ENCODE peak calls at places on chromosomes 3 and 15, in four cellular contexts. Y is IMR-90, E is body of pancreas, X is upper lobe of left lung. N is an unnamed sample.

GRCh38 chr3:186664119-186664495 is 1.7 kb upstream of the HRG start:
- DNase-seq in Y (no peak), E (no peak), X (no peak), N (no peak)

GRCh38 chr15:48283361-48284157 is 47.7 kb upstream of the DUT start:
- DNase-seq in Y (no peak), E (no peak), X (no peak), N (no peak)

GRCh38 chr15:64264511-64264910 is 91.5 kb downstream of the CSNK1G1 start:
- DNase-seq in Y (no peak), E (no peak), X (no peak), N (no peak)

GRCh38 chr3:20194793-20195460 is 8.9 kb upstream of the SGO1 start:
- DNase-seq in Y (peak; percentile 8), E (no peak), X (no peak), N (no peak)

GRCh38 chr3:166889241-166889640 is 490.9 kb downstream of the ZBBX start:
- DNase-seq in Y (no peak), E (no peak), X (no peak), N (no peak)

GRCh38 chr3:101381809-101382208 is 61.4 kb upstream of the IMPG2 start:
- DNase-seq in Y (peak; percentile 58), E (no peak), X (no peak), N (no peak)

GRCh38 chr3:82467051-82467450 is 705.6 kb upstream of the GBE1 start:
- DNase-seq in Y (no peak), E (no peak), X (no peak), N (no peak)

GRCh38 chr3:155093261-155093660 is 13.1 kb downstream of the MME start:
- DNase-seq in Y (no peak), E (peak; percentile 59), X (no peak), N (no peak)

GRCh38 chr15:48592929-48593328 is 52.6 kb downstream of the FBN1 start:
- DNase-seq in Y (no peak), E (no peak), X (no peak), N (no peak)

GRCh38 chr3:25372167-25372566 is 55.9 kb upstream of the RARB start:
- DNase-seq in Y (no peak), E (no peak), X (no peak), N (no peak)

GRCh38 chr15:59352683-59353082 is 20.0 kb downstream of the MYO1E start:
- DNase-seq in Y (no peak), E (no peak), X (no peak), N (no peak)

GRCh38 chr3:162224736-162225135 is 728.1 kb downstream of the OTOL1 start:
- DNase-seq in Y (peak; percentile 22), E (no peak), X (no peak), N (no peak)

GRCh38 chr3:66220602-66221377 is at the start of gene SLC25A26:
- DNase-seq in Y (peak; percentile 95), E (peak; percentile 96), X (peak; percentile 97), N (peak; percentile 89)
- TF ChIP-seq POLR2A in Y (peak; percentile 89), E (peak; percentile 60), X (peak; percentile 69), N (peak; percentile 28)

GRCh38 chr3:7487763-7488162 is 626.8 kb downstream of the GRM7 start:
- DNase-seq in Y (no peak), E (no peak), X (no peak), N (no peak)
- H3K9me3 ChIP-seq in Y (peaks cover 12% of the 10 kb centered on the region), E (no peaks in the 10 kb centered on the region), X (no peaks in the 10 kb centered on the region), N (no peaks in the 10 kb centered on the region)

DNA sequence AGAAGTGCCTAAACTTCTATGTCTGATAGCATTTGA is at the start of gene TP63:
- DNase-seq in Y (no peak), E (no peak), X (no peak), N (no peak)
- H3K27ac ChIP-seq in Y (no peak within 1 kb of the TSS), E (no peak within 1 kb of the TSS), X (no peak within 1 kb of the TSS), N (peak within 1 kb of the TSS; percentile 29)

GRCh38 chr3:17742837-17743659 is 617 bp upstream of the TBC1D5 start:
- DNase-seq in Y (peak; percentile 98), E (peak; percentile 98), X (no peak), N (peak; percentile 88)
- TF ChIP-seq POLR2A in Y (no peak), E (no peak), X (no peak), N (no peak)

GRCh38 chr3:127493924-127494646 is 96.4 kb downstream of the TPRA1 start:
- DNase-seq in Y (no peak), E (no peak), X (no peak), N (no peak)

GRCh38 chr3:127495821-127496220 is 94.7 kb downstream of the TPRA1 start:
- DNase-seq in Y (no peak), E (no peak), X (no peak), N (no peak)

GRCh38 chr3:127497166-127497565 is 93.4 kb downstream of the TPRA1 start:
- DNase-seq in Y (no peak), E (no peak), X (no peak), N (no peak)

GRCh38 chr3:127492426-127492825 is 98.1 kb downstream of the TPRA1 start:
- DNase-seq in Y (no peak), E (no peak), X (no peak), N (no peak)

GRCh38 chr3:127496256-127496655 is 94.3 kb downstream of the TPRA1 start:
- DNase-seq in Y (no peak), E (no peak), X (no peak), N (no peak)
- H3K9me3 ChIP-seq in Y (no peaks in the 10 kb centered on the region), E (no peaks in the 10 kb centered on the region), X (peaks cover 8% of the 10 kb centered on the region), N (no peaks in the 10 kb centered on the region)

N was measured in tibial nerve.